ENCODE peak calls at places on chromosomes 12 and 14, in six cellular contexts. Y is IMR-90, D is neuronal stem cell, P is H1, N is H9, S is trophoblast cell. Q is an unnamed sample.

GRCh38 chr12:89309815-89310214 is 42.5 kb downstream of the DUSP6 start:
- DNase-seq in Y (no peak), D (no peak), P (no peak), N (no peak), S (no peak), Q (peak; percentile 46)

GRCh38 chr12:31568498-31568897 is 22.4 kb downstream of the DENND5B start:
- DNase-seq in Y (no peak), D (no peak), P (no peak), N (no peak), S (no peak), Q (no peak)

GRCh38 chr12:103505371-103506236 is 9.8 kb upstream of the C12orf42 start:
- DNase-seq in Y (no peak), D (no peak), P (no peak), N (no peak), S (peak; percentile 36), Q (no peak)

GRCh38 chr12:25924535-25925001 is 33.9 kb upstream of the RASSF8 start:
- DNase-seq in Y (no peak), D (no peak), P (no peak), N (no peak), S (peak; percentile 83), Q (no peak)

GRCh38 chr12:110846615-110847566 is at the start of gene CCDC63:
- DNase-seq in Y (no peak), D (peak; percentile 65), P (peak; percentile 25), N (peak; percentile 87), S (peak; percentile 17), Q (peak; percentile 52)

GRCh38 chr14:97221572-97221971 is 424.4 kb downstream of the VRK1 start:
- DNase-seq in Y (no peak), D (no peak), P (no peak), N (no peak), S (no peak), Q (no peak)

GRCh38 chr12:77841467-77842054 is 10.9 kb downstream of the NAV3 start:
- DNase-seq in Y (no peak), D (no peak), P (no peak), N (no peak), S (no peak), Q (no peak)

GRCh38 chr12:66129934-66130266 is 650 bp downstream of the LLPH start:
- DNase-seq in Y (no peak), D (no peak), P (no peak), N (no peak), S (peak; percentile 7), Q (peak; percentile 22)

GRCh38 chr12:61487728-61488127 is 772.5 kb upstream of the USP15 start:
- DNase-seq in Y (no peak), D (no peak), P (no peak), N (no peak), S (no peak), Q (no peak)

GRCh38 chr12:64669270-64669842 is 59.1 kb downstream of the RASSF3 start:
- DNase-seq in Y (peak; percentile 11), D (no peak), P (no peak), N (peak; percentile 68), S (peak; percentile 18), Q (peak; percentile 76)

GRCh38 chr14:67429651-67430205 is 17.8 kb upstream of the PLEK2 start:
- DNase-seq in Y (no peak), D (no peak), P (no peak), N (no peak), S (peak; percentile 66), Q (no peak)

GRCh38 chr14:53032161-53032803 is 81.4 kb upstream of the FERMT2 start:
- DNase-seq in Y (peak; percentile 88), D (peak; percentile 5), P (no peak), N (no peak), S (peak; percentile 34), Q (peak; percentile 75)

GRCh38 chr14:90397401-90398314 is 829 bp downstream of the CALM1 start:
- DNase-seq in Y (peak; percentile 24), D (peak; percentile 46), P (no peak), N (peak; percentile 53), S (peak; percentile 67), Q (peak; percentile 52)

GRCh38 chr12:50224026-50224692 is 57.0 kb upstream of the CERS5 start:
- DNase-seq in Y (peak; percentile 61), D (no peak), P (no peak), N (peak; percentile 49), S (peak; percentile 85), Q (peak; percentile 69)

GRCh38 chr14:82854851-82855250 is 1321.2 kb upstream of the SEL1L start:
- DNase-seq in Y (no peak), D (peak; percentile 37), P (no peak), N (no peak), S (no peak), Q (peak; percentile 0)

GRCh38 chr14:67416085-67416484 is 4.1 kb upstream of the PLEK2 start:
- DNase-seq in Y (no peak), D (no peak), P (no peak), N (no peak), S (no peak), Q (no peak)

GRCh38 chr12:124754949-124755800 is 108.5 kb downstream of the SCARB1 start:
- DNase-seq in Y (peak; percentile 67), D (no peak), P (peak; percentile 27), N (peak; percentile 64), S (no peak), Q (peak; percentile 97)

GRCh38 chr12:5745251-5745888 is 199.7 kb downstream of the ANO2 start:
- DNase-seq in Y (peak; percentile 58), D (peak; percentile 82), P (peak; percentile 70), N (peak; percentile 90), S (peak; percentile 73), Q (peak; percentile 46)
- H4K91ac ChIP-seq in Y (no peak overlapping the region), D (no peak overlapping the region), P (no peak overlapping the region), N (no peak overlapping the region), S (no peak overlapping the region), Q (no peak overlapping the region)

GRCh38 chr14:68542346-68542745 is 250.5 kb downstream of the ZFP36L1 start:
- DNase-seq in Y (no peak), D (no peak), P (no peak), N (no peak), S (no peak), Q (no peak)
- H4K91ac ChIP-seq in Y (no peak overlapping the region), D (no peak overlapping the region), P (no peak overlapping the region), N (no peak overlapping the region), S (no peak overlapping the region), Q (no peak overlapping the region)

GRCh38 chr14:45066667-45067066 is 17.2 kb upstream of the PRPF39 start:
- DNase-seq in Y (no peak), D (no peak), P (no peak), N (no peak), S (no peak), Q (no peak)
- H4K91ac ChIP-seq in Y (no peak overlapping the region), D (no peak overlapping the region), P (no peak overlapping the region), N (no peak overlapping the region), S (no peak overlapping the region), Q (no peak overlapping the region)

GRCh38 chr12:24480766-24481449 is 468.0 kb downstream of the BCAT1 start:
- DNase-seq in Y (no peak), D (no peak), P (no peak), N (no peak), S (no peak), Q (peak; percentile 42)
- H4K91ac ChIP-seq in Y (no peak overlapping the region), D (no peak overlapping the region), P (no peak overlapping the region), N (no peak overlapping the region), S (no peak overlapping the region), Q (no peak overlapping the region)

DNA sequence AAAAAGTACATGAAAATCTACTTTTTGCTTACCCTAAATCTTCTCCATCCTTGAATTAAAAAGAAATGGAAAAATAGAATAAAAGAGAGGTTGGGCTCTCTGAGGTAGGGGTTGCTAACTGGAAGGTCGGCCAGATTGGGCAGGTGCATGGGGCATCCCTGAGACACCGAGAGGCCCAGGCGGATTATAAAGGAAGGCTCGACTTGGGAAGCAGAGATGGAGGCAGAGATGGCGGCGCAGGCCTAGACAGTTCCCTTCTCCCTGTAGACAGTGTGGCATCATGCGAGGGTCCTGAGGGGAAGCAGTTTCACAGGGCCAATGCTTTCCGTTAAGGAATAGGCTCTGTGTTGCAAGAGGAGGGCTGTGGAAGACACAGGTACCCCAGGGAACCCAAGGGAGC is 3.7 kb upstream of the KRT74 start:
- DNase-seq in Y (no peak), D (no peak), P (no peak), N (no peak), S (no peak), Q (no peak)
- H4K91ac ChIP-seq in Y (no peak overlapping the region), D (no peak overlapping the region), P (no peak overlapping the region), N (no peak overlapping the region), S (no peak overlapping the region), Q (no peak overlapping the region)

GRCh38 chr14:105440992-105441391 is 21.4 kb downstream of the MTA1 start:
- DNase-seq in Y (no peak), D (no peak), P (no peak), N (no peak), S (no peak), Q (no peak)

GRCh38 chr14:105442125-105442524 is 22.5 kb downstream of the MTA1 start:
- DNase-seq in Y (no peak), D (no peak), P (no peak), N (no peak), S (no peak), Q (no peak)

GRCh38 chr14:105444859-105445258 is 25.2 kb downstream of the MTA1 start:
- DNase-seq in Y (no peak), D (no peak), P (no peak), N (no peak), S (no peak), Q (no peak)

GRCh38 chr14:105440554-105440900 is 20.9 kb downstream of the MTA1 start:
- DNase-seq in Y (no peak), D (no peak), P (no peak), N (no peak), S (no peak), Q (no peak)

DNA sequence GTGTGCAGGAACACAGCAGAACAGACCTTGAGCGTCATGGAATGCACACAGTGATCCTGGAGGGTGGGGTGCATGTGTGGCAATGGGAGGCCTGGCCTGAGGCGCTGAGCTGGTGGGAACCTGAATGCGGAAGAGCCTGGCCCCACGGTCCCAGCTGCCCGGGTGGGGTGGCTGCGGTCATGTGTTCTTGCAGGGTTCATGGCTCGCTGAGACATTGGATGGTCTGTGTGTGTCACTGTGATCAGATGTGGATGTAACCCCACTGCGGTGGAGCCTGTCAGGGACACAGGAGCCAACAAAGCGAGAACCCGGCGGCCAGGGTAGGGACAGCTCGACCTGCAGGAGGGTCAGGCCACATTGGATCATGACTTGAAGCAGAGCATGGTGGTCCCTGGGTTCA is 23.2 kb downstream of the MTA1 start:
- DNase-seq in Y (no peak), D (no peak), P (no peak), N (no peak), S (no peak), Q (no peak)
- H4K91ac ChIP-seq in Y (no peak overlapping the region), D (no peak overlapping the region), P (no peak overlapping the region), N (no peak overlapping the region), S (no peak overlapping the region), Q (no peak overlapping the region)

DNA sequence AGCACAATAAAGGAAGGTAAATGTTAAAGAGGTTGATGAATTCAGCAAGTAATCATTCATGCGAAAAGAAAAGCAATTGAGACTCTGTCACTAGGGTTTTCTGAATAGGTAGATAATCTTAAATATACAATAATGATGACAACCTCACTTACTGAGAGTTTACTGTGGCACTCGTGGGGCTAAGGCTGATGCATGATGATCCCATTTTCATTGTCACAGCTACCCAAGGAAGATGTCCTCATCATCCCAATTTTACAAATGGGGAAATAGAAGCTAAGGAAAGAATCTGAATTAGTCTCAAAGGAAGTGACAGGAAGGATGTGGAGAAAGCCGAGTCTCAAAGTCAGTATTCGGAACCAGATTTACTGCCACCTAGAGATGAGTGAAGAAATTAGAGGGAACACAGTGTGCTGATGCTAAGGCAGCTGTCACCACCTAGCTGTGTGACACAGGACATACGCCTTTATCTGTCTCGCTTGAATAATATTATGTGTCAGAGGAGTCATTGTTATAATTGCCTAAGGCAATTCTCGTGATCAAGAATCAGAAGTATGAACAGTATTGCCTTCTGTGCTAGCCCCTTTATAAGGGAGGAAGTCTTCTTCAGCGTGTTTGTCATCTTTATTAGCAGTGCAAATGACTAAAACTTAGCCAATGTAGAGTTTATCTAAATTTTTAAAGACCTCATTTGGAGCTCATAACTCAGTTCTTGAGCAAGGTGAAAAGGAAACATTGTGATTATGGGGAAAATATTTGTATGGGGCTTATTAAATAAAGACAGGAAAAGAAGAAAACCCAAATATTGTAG is 63.2 kb downstream of the ERGIC2 start:
- DNase-seq in Y (peak; percentile 30), D (peak; percentile 21), P (peak; percentile 7), N (peak; percentile 68), S (peak; percentile 56), Q (peak; percentile 67)
- H4K91ac ChIP-seq in Y (no peak overlapping the region), D (no peak overlapping the region), P (no peak overlapping the region), N (no peak overlapping the region), S (no peak overlapping the region), Q (no peak overlapping the region)